ENCODE peak calls at places on chromosomes 16 and 17, in six cellular contexts. C is upper lobe of right lung, F is progenitor cell of endocrine pancreas, A is transverse colon, J is BJ, Z is lower lobe of right lung. N is an unnamed sample.

GRCh38 chr17:28498652-28499365 is 7.3 kb upstream of the FOXN1 start:
- DNase-seq in C (no peak), F (no peak), A (no peak), J (no peak), Z (no peak), N (no peak)

GRCh38 chr16:80804451-80805383 is at the start of gene CDYL2:
- DNase-seq in C (peak), F (peak), A (peak), J (no peak), Z (peak), N (no peak)

GRCh38 chr17:81419886-81420768 is 24.9 kb downstream of the BAHCC1 start:
- DNase-seq in C (no peak), F (no peak), A (no peak), J (no peak), Z (no peak), N (no peak)

GRCh38 chr17:27239584-27239983 is 54.3 kb upstream of the WSB1 start:
- DNase-seq in C (no peak), F (no peak), A (no peak), J (no peak), Z (no peak), N (no peak)

GRCh38 chr17:58504826-58505351 is 9.5 kb downstream of the MTMR4 start:
- DNase-seq in C (no peak), F (no peak), A (peak), J (no peak), Z (no peak), N (no peak)

GRCh38 chr16:87959391-87959968 is 8.2 kb downstream of the BANP start:
- DNase-seq in C (peak), F (no peak), A (no peak), J (no peak), Z (no peak), N (no peak)

GRCh38 chr16:81752225-81752875 is 26.7 kb upstream of the PLCG2 start:
- DNase-seq in C (peak), F (no peak), A (peak), J (no peak), Z (peak), N (no peak)

GRCh38 chr16:56838622-56839337 is 26.2 kb upstream of the SLC12A3 start:
- DNase-seq in C (no peak), F (no peak), A (no peak), J (no peak), Z (no peak), N (no peak)

GRCh38 chr16:57123216-57123968 is 31.0 kb downstream of the CPNE2 start:
- DNase-seq in C (no peak), F (no peak), A (no peak), J (no peak), Z (no peak), N (no peak)

GRCh38 chr17:35432176-35433074 is at the start of gene SLFN12:
- DNase-seq in C (no peak), F (no peak), A (peak), J (peak), Z (peak), N (no peak)

GRCh38 chr16:48117217-48118105 is 38.3 kb downstream of the ABCC12 start:
- DNase-seq in C (peak), F (peak), A (peak), J (no peak), Z (peak), N (no peak)

GRCh38 chr17:50206604-50207293 is 5.3 kb upstream of the COL1A1 start:
- DNase-seq in C (no peak), F (peak), A (peak), J (no peak), Z (no peak), N (no peak)

GRCh38 chr16:71687853-71688252 is 36.6 kb downstream of the PHLPP2 start:
- DNase-seq in C (no peak), F (no peak), A (no peak), J (no peak), Z (no peak), N (no peak)

GRCh38 chr17:36686123-36686669 is 84.8 kb downstream of the MRM1 start:
- DNase-seq in C (no peak), F (no peak), A (no peak), J (no peak), Z (no peak), N (peak)

GRCh38 chr17:376936-377863 is 24.6 kb upstream of the RPH3AL start:
- DNase-seq in C (peak), F (no peak), A (no peak), J (no peak), Z (no peak), N (no peak)

GRCh38 chr17:49488612-49489011 is 6.5 kb upstream of the NGFR start:
- DNase-seq in C (no peak), F (no peak), A (no peak), J (no peak), Z (no peak), N (no peak)

GRCh38 chr17:752002-752619 is at the start of gene GEMIN4:
- DNase-seq in C (peak), F (peak), A (peak), J (peak), Z (peak), N (peak)

GRCh38 chr17:78343433-78344201 is 16.3 kb downstream of the SOCS3 start:
- DNase-seq in C (peak), F (no peak), A (peak), J (no peak), Z (peak), N (no peak)

GRCh38 chr17:81412490-81413093 is 17.3 kb downstream of the BAHCC1 start:
- DNase-seq in C (no peak), F (no peak), A (no peak), J (no peak), Z (no peak), N (no peak)

GRCh38 chr16:87834668-87835473 is 34.4 kb downstream of the SLC7A5 start:
- DNase-seq in C (no peak), F (no peak), A (no peak), J (no peak), Z (no peak), N (no peak)

GRCh38 chr17:78252111-78252634 is 20.7 kb downstream of the TMEM235 start:
- DNase-seq in C (peak), F (no peak), A (peak), J (no peak), Z (no peak), N (peak)

GRCh38 chr16:4298761-4299522 is 16.9 kb upstream of the GLIS2 start:
- DNase-seq in C (peak), F (no peak), A (peak), J (peak), Z (peak), N (peak)

GRCh38 chr16:86509759-86510464 is 415 bp upstream of the FOXF1 start:
- DNase-seq in C (no peak), F (no peak), A (peak), J (no peak), Z (peak), N (no peak)

GRCh38 chr17:41813699-41814124 is 908 bp downstream of the FKBP10 start:
- DNase-seq in C (no peak), F (no peak), A (no peak), J (no peak), Z (no peak), N (no peak)

GRCh38 chr16:47519996-47520679 is 59.0 kb downstream of the PHKB start:
- DNase-seq in C (no peak), F (no peak), A (no peak), J (no peak), Z (no peak), N (no peak)

GRCh38 chr16:3149630-3150345 is 15.0 kb downstream of the ZNF213 start:
- DNase-seq in C (peak), F (peak), A (peak), J (no peak), Z (peak), N (no peak)
- TF ChIP-seq CTCF in C (peak), F (peak), A (peak), J (peak), Z (peak), N (peak)

GRCh38 chr16:65576139-65576538 is 454.3 kb upstream of the CDH11 start:
- DNase-seq in C (no peak), F (no peak), A (no peak), J (no peak), Z (no peak), N (no peak)

GRCh38 chr16:65572156-65572555 is 450.3 kb upstream of the CDH11 start:
- DNase-seq in C (no peak), F (no peak), A (no peak), J (peak), Z (no peak), N (no peak)

GRCh38 chr16:65574311-65574966 is 452.6 kb upstream of the CDH11 start:
- DNase-seq in C (no peak), F (no peak), A (no peak), J (no peak), Z (no peak), N (no peak)

GRCh38 chr16:65579050-65579449 is 457.2 kb upstream of the CDH11 start:
- DNase-seq in C (no peak), F (no peak), A (no peak), J (no peak), Z (no peak), N (no peak)

DNA sequence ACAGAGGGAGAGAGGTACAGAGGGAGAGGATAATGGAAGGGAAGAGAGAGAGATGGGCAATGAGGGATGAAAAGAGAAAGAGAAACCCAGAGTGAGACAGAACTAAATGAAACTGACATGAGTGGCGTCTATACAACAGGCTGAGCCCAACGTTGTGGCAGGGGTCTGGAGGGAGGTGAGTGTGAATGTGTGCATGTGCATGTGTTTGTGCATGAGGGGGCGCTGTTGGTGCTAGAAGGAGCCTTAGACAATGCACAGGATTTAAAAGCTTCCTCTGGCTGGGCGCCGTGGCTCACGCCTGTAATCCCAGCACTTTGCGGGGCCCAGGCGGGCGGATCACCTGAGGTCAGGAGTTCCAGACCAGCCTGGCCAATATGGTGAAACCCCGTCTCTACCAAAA is 454.8 kb upstream of the CDH11 start:
- DNase-seq in C (no peak), F (no peak), A (no peak), J (no peak), Z (no peak), N (no peak)
- TF ChIP-seq CTCF in C (no peak), F (no peak), A (no peak), J (no peak), Z (no peak), N (peak)

GRCh38 chr17:8832711-8833352 is 33.7 kb upstream of the MFSD6L start:
- DNase-seq in C (no peak), F (no peak), A (peak), J (no peak), Z (peak), N (no peak)
- TF ChIP-seq CTCF in C (peak), F (peak), A (peak), J (peak), Z (peak), N (peak)

GRCh38 chr16:89599451-89599858 is 14.0 kb upstream of the DPEP1 start:
- DNase-seq in C (no peak), F (no peak), A (peak), J (no peak), Z (no peak), N (no peak)
- TF ChIP-seq CTCF in C (peak), F (peak), A (no peak), J (peak), Z (peak), N (peak)

GRCh38 chr16:6177781-6178180 is 1080.2 kb upstream of the EEF2KMT start:
- DNase-seq in C (no peak), F (no peak), A (no peak), J (no peak), Z (no peak), N (no peak)
- TF ChIP-seq CTCF in C (no peak), F (peak), A (no peak), J (no peak), Z (no peak), N (no peak)

GRCh38 chr16:50506543-50506937 is 41.7 kb upstream of the NKD1 start:
- DNase-seq in C (no peak), F (no peak), A (no peak), J (no peak), Z (no peak), N (no peak)

GRCh38 chr16:50505714-50506542 is 42.3 kb upstream of the NKD1 start:
- DNase-seq in C (no peak), F (no peak), A (no peak), J (no peak), Z (no peak), N (no peak)

GRCh38 chr16:50507397-50507796 is 40.8 kb upstream of the NKD1 start:
- DNase-seq in C (no peak), F (no peak), A (no peak), J (no peak), Z (no peak), N (no peak)

GRCh38 chr16:50505115-50505514 is 43.1 kb upstream of the NKD1 start:
- DNase-seq in C (no peak), F (no peak), A (no peak), J (no peak), Z (no peak), N (no peak)

GRCh38 chr16:50509521-50510341 is 38.5 kb upstream of the NKD1 start:
- DNase-seq in C (no peak), F (no peak), A (peak), J (no peak), Z (no peak), N (no peak)
- TF ChIP-seq CTCF in C (peak), F (peak), A (peak), J (peak), Z (peak), N (peak)

N was measured in chondrocyte.